ENCODE peak calls at places on chromosomes 5 and 9, in four cellular contexts. U is lower leg skin; C is kidney tubule cell; B is effector memory CD8-positive, alpha-beta T cell. X is an unnamed sample.

GRCh38 chr9:113921366-113921765 is 45.3 kb downstream of the ZNF618 start:
- DNase-seq in U (no peak), C (no peak), B (no peak), X (no peak)

GRCh38 chr5:1471997-1472963 is 27.0 kb upstream of the SLC6A3 start:
- DNase-seq in U (no peak), C (no peak), B (no peak), X (no peak)

GRCh38 chr5:72015103-72015548 is 92.1 kb upstream of the MAP1B start:
- DNase-seq in U (no peak), C (peak; percentile 59), B (no peak), X (no peak)

GRCh38 chr5:161549106-161549505 is 2.6 kb upstream of the GABRB2 start:
- DNase-seq in U (no peak), C (peak; percentile 5), B (no peak), X (no peak)

GRCh38 chr5:168699002-168699401 is 119.8 kb upstream of the PANK3 start:
- DNase-seq in U (no peak), C (no peak), B (no peak), X (no peak)

GRCh38 chr5:154115314-154115713 is 75.2 kb upstream of the GALNT10 start:
- DNase-seq in U (no peak), C (no peak), B (no peak), X (no peak)

GRCh38 chr5:68738236-68738635 is 355.6 kb upstream of the SLC30A5 start:
- DNase-seq in U (no peak), C (no peak), B (no peak), X (no peak)

GRCh38 chr5:149337746-149338145 is 7.6 kb upstream of the GRPEL2 start:
- DNase-seq in U (no peak), C (no peak), B (no peak), X (no peak)

GRCh38 chr5:34660444-34660843 is 4.3 kb downstream of the RAI14 start:
- DNase-seq in U (no peak), C (peak; percentile 92), B (no peak), X (no peak)

GRCh38 chr5:89281211-89281610 is 398.2 kb upstream of the MEF2C start:
- DNase-seq in U (no peak), C (no peak), B (no peak), X (no peak)

GRCh38 chr9:88732128-88732527 is 197.2 kb downstream of the NXNL2 start:
- DNase-seq in U (no peak), C (no peak), B (no peak), X (peak; percentile 71)

GRCh38 chr9:98866435-98867108 is 59.1 kb downstream of the GALNT12 start:
- DNase-seq in U (no peak), C (no peak), B (no peak), X (no peak)

GRCh38 chr5:80185095-80185494 is 70.8 kb downstream of the SERINC5 start:
- DNase-seq in U (no peak), C (no peak), B (no peak), X (no peak)

GRCh38 chr9:88174324-88174723 is 36.0 kb upstream of the SPATA31C2 start:
- DNase-seq in U (no peak), C (peak; percentile 22), B (no peak), X (no peak)

GRCh38 chr9:137226338-137227056 is 805 bp upstream of the RNF224 start:
- DNase-seq in U (no peak), C (peak; percentile 92), B (no peak), X (no peak)

GRCh38 chr9:33676746-33677505 is 118.4 kb upstream of the PRSS3 start:
- DNase-seq in U (no peak), C (no peak), B (peak; percentile 6), X (no peak)

GRCh38 chr5:21701317-21701716 is 1151.8 kb downstream of the CDH12 start:
- DNase-seq in U (no peak), C (no peak), B (no peak), X (no peak)